ENCODE peak calls at places on chromosomes 12 and 14, in eight cellular contexts. One of them, this sample, is unnamed.

GRCh38 chr12:54385251-54385914 is 850 bp upstream of the ZNF385A start:
- DNase-seq in uterus: no peak
- DNase-seq in stomach: no peak
- DNase-seq in Peyer's patch: peak
- DNase-seq in transverse colon: no peak
- DNase-seq in ovary: no peak
- DNase-seq in right lobe of liver: no peak
- DNase-seq in esophagus squamous epithelium: no peak
- DNase-seq in this sample: no peak

GRCh38 chr12:58414398-58414871 is 473.1 kb downstream of the ATP23 start:
- DNase-seq in right lobe of liver: no peak
- DNase-seq in uterus: no peak
- DNase-seq in Peyer's patch: no peak
- DNase-seq in ovary: no peak
- DNase-seq in transverse colon: no peak
- DNase-seq in stomach: no peak
- DNase-seq in esophagus squamous epithelium: no peak
- DNase-seq in this sample: no peak

GRCh38 chr14:30621354-30621953 is 665 bp upstream of the SCFD1 start:
- DNase-seq in esophagus squamous epithelium: peak
- DNase-seq in uterus: no peak
- DNase-seq in transverse colon: peak
- DNase-seq in stomach: no peak
- DNase-seq in ovary: no peak
- DNase-seq in Peyer's patch: no peak
- DNase-seq in right lobe of liver: no peak
- DNase-seq in this sample: no peak

GRCh38 chr14:74524813-74525135 is 31.2 kb downstream of the ISCA2 start:
- DNase-seq in transverse colon: no peak
- DNase-seq in Peyer's patch: no peak
- DNase-seq in right lobe of liver: no peak
- DNase-seq in esophagus squamous epithelium: no peak
- DNase-seq in ovary: no peak
- DNase-seq in stomach: no peak
- DNase-seq in uterus: no peak
- DNase-seq in this sample: no peak

GRCh38 chr12:109744026-109744425 is 30.4 kb downstream of the FAM222A start:
- DNase-seq in esophagus squamous epithelium: no peak
- DNase-seq in ovary: no peak
- DNase-seq in transverse colon: no peak
- DNase-seq in Peyer's patch: no peak
- DNase-seq in uterus: peak
- DNase-seq in right lobe of liver: peak
- DNase-seq in stomach: peak
- DNase-seq in this sample: no peak

GRCh38 chr14:80981156-80981555 is 25.7 kb downstream of the TSHR start:
- DNase-seq in Peyer's patch: no peak
- DNase-seq in right lobe of liver: no peak
- DNase-seq in uterus: no peak
- DNase-seq in stomach: no peak
- DNase-seq in esophagus squamous epithelium: no peak
- DNase-seq in ovary: no peak
- DNase-seq in transverse colon: no peak
- DNase-seq in this sample: no peak

GRCh38 chr12:131042848-131043245 is 89.1 kb downstream of the ADGRD1 start:
- DNase-seq in esophagus squamous epithelium: no peak
- DNase-seq in Peyer's patch: no peak
- DNase-seq in ovary: no peak
- DNase-seq in transverse colon: no peak
- DNase-seq in right lobe of liver: no peak
- DNase-seq in uterus: no peak
- DNase-seq in stomach: no peak
- DNase-seq in this sample: no peak

GRCh38 chr12:1250641-1251040 is 259.6 kb downstream of the ERC1 start:
- DNase-seq in esophagus squamous epithelium: no peak
- DNase-seq in stomach: no peak
- DNase-seq in uterus: no peak
- DNase-seq in transverse colon: no peak
- DNase-seq in Peyer's patch: no peak
- DNase-seq in ovary: no peak
- DNase-seq in right lobe of liver: no peak
- DNase-seq in this sample: no peak

GRCh38 chr12:132492522-132492921 is 2.6 kb downstream of the FBRSL1 start:
- DNase-seq in transverse colon: peak
- DNase-seq in stomach: no peak
- DNase-seq in uterus: no peak
- DNase-seq in Peyer's patch: no peak
- DNase-seq in esophagus squamous epithelium: no peak
- DNase-seq in ovary: no peak
- DNase-seq in right lobe of liver: no peak
- DNase-seq in this sample: no peak

GRCh38 chr14:55867726-55868125 is 250.5 kb upstream of the PELI2 start:
- DNase-seq in uterus: no peak
- DNase-seq in right lobe of liver: no peak
- DNase-seq in ovary: no peak
- DNase-seq in stomach: no peak
- DNase-seq in Peyer's patch: no peak
- DNase-seq in esophagus squamous epithelium: no peak
- DNase-seq in transverse colon: no peak
- DNase-seq in this sample: no peak

GRCh38 chr14:61219673-61220072 is 61.5 kb downstream of the TMEM30B start:
- DNase-seq in uterus: no peak
- DNase-seq in stomach: no peak
- DNase-seq in Peyer's patch: no peak
- DNase-seq in esophagus squamous epithelium: no peak
- DNase-seq in transverse colon: no peak
- DNase-seq in ovary: no peak
- DNase-seq in right lobe of liver: no peak
- DNase-seq in this sample: no peak

GRCh38 chr12:50142993-50143392 is 24.2 kb downstream of the CERS5 start:
- DNase-seq in right lobe of liver: no peak
- DNase-seq in esophagus squamous epithelium: no peak
- DNase-seq in Peyer's patch: no peak
- DNase-seq in uterus: no peak
- DNase-seq in ovary: no peak
- DNase-seq in stomach: no peak
- DNase-seq in transverse colon: no peak
- DNase-seq in this sample: no peak

DNA sequence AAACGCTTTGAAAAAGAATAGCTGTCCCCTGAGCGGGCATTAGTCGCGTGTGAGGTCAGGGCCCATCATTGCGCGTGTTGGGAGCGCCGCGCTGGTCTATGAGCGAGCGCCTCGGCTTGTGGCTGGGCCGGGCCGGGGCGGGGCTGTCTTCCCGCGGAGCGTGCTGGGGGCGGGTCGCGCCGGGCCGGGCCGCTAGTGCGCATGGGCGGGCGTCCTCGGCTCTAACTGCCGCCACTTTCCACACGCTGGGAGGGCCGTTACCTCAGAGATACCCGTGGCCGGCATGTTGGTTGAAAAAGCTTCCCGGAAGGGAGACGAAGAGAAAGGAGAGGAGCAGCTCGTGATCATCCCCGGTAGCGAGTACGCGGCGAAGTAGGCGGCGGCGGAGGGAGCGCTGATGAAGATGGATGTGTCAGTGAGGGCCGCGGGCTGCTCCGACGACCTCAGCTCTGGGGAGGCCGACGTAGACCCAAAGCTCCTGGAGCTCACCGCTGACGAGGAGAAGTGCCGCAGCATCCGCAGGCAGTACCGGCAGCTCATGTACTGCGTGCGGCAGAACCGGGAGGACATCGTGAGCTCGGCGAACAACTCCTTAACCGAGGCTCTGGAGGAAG is at the start of gene EID3:
- DNase-seq in transverse colon: peak
- DNase-seq in Peyer's patch: peak
- DNase-seq in right lobe of liver: peak
- DNase-seq in uterus: peak
- DNase-seq in stomach: peak
- DNase-seq in esophagus squamous epithelium: peak
- DNase-seq in ovary: peak
- DNase-seq in this sample: peak
- TF ChIP-seq POLR2A in transverse colon: peak
- TF ChIP-seq POLR2A in Peyer's patch: peak
- TF ChIP-seq POLR2A in right lobe of liver: peak
- TF ChIP-seq POLR2A in uterus: peak
- TF ChIP-seq POLR2A in stomach: no peak
- TF ChIP-seq POLR2A in esophagus squamous epithelium: peak
- TF ChIP-seq POLR2A in ovary: no peak
- TF ChIP-seq POLR2A in this sample: no peak

GRCh38 chr14:21023174-21023573 is 1.7 kb downstream of the NDRG2 start:
- DNase-seq in stomach: no peak
- DNase-seq in transverse colon: no peak
- DNase-seq in right lobe of liver: peak
- DNase-seq in uterus: no peak
- DNase-seq in ovary: no peak
- DNase-seq in Peyer's patch: no peak
- DNase-seq in esophagus squamous epithelium: no peak
- DNase-seq in this sample: no peak
- H3K4me3 ChIP-seq in stomach: peak
- H3K4me3 ChIP-seq in transverse colon: no peak
- H3K4me3 ChIP-seq in right lobe of liver: peak
- H3K4me3 ChIP-seq in uterus: peak
- H3K4me3 ChIP-seq in ovary: peak
- H3K4me3 ChIP-seq in Peyer's patch: no peak
- H3K4me3 ChIP-seq in esophagus squamous epithelium: peak
- H3K4me3 ChIP-seq in this sample: peak

GRCh38 chr12:26156201-26156871 is 31.5 kb upstream of the BHLHE41 start:
- DNase-seq in ovary: no peak
- DNase-seq in esophagus squamous epithelium: no peak
- DNase-seq in right lobe of liver: no peak
- DNase-seq in Peyer's patch: peak
- DNase-seq in transverse colon: peak
- DNase-seq in stomach: no peak
- DNase-seq in uterus: no peak
- DNase-seq in this sample: no peak
- TF ChIP-seq POLR2A in ovary: no peak
- TF ChIP-seq POLR2A in esophagus squamous epithelium: no peak
- TF ChIP-seq POLR2A in right lobe of liver: no peak
- TF ChIP-seq POLR2A in Peyer's patch: no peak
- TF ChIP-seq POLR2A in transverse colon: no peak
- TF ChIP-seq POLR2A in stomach: no peak
- TF ChIP-seq POLR2A in uterus: no peak
- TF ChIP-seq POLR2A in this sample: no peak

GRCh38 chr14:99272669-99273024 is 650 bp upstream of the BCL11B start:
- DNase-seq in stomach: no peak
- DNase-seq in esophagus squamous epithelium: no peak
- DNase-seq in right lobe of liver: no peak
- DNase-seq in ovary: no peak
- DNase-seq in uterus: no peak
- DNase-seq in Peyer's patch: no peak
- DNase-seq in transverse colon: no peak
- DNase-seq in this sample: no peak
- H3K4me3 ChIP-seq in stomach: peak
- H3K4me3 ChIP-seq in esophagus squamous epithelium: peak
- H3K4me3 ChIP-seq in right lobe of liver: peak
- H3K4me3 ChIP-seq in ovary: no peak
- H3K4me3 ChIP-seq in uterus: no peak
- H3K4me3 ChIP-seq in Peyer's patch: peak
- H3K4me3 ChIP-seq in transverse colon: no peak
- H3K4me3 ChIP-seq in this sample: peak

GRCh38 chr14:68774771-68775613 is 17.9 kb downstream of the ZFP36L1 start:
- DNase-seq in uterus: peak
- DNase-seq in ovary: no peak
- DNase-seq in right lobe of liver: peak
- DNase-seq in stomach: peak
- DNase-seq in esophagus squamous epithelium: no peak
- DNase-seq in transverse colon: no peak
- DNase-seq in Peyer's patch: no peak
- DNase-seq in this sample: no peak

GRCh38 chr14:68779761-68780323 is 13.0 kb downstream of the ZFP36L1 start:
- DNase-seq in transverse colon: peak
- DNase-seq in ovary: peak
- DNase-seq in right lobe of liver: peak
- DNase-seq in esophagus squamous epithelium: no peak
- DNase-seq in stomach: peak
- DNase-seq in uterus: peak
- DNase-seq in Peyer's patch: no peak
- DNase-seq in this sample: no peak

GRCh38 chr14:68780358-68781160 is 12.3 kb downstream of the ZFP36L1 start:
- DNase-seq in esophagus squamous epithelium: no peak
- DNase-seq in transverse colon: peak
- DNase-seq in right lobe of liver: peak
- DNase-seq in uterus: peak
- DNase-seq in stomach: peak
- DNase-seq in ovary: peak
- DNase-seq in Peyer's patch: no peak
- DNase-seq in this sample: no peak

GRCh38 chr14:68775614-68776126 is 17.2 kb downstream of the ZFP36L1 start:
- DNase-seq in ovary: no peak
- DNase-seq in right lobe of liver: peak
- DNase-seq in stomach: peak
- DNase-seq in Peyer's patch: no peak
- DNase-seq in uterus: peak
- DNase-seq in transverse colon: no peak
- DNase-seq in esophagus squamous epithelium: no peak
- DNase-seq in this sample: no peak

GRCh38 chr14:68777644-68778043 is 15.2 kb downstream of the ZFP36L1 start:
- DNase-seq in Peyer's patch: peak
- DNase-seq in ovary: no peak
- DNase-seq in esophagus squamous epithelium: no peak
- DNase-seq in transverse colon: no peak
- DNase-seq in stomach: peak
- DNase-seq in uterus: peak
- DNase-seq in right lobe of liver: no peak
- DNase-seq in this sample: no peak
- TF ChIP-seq POLR2A in Peyer's patch: no peak
- TF ChIP-seq POLR2A in ovary: no peak
- TF ChIP-seq POLR2A in esophagus squamous epithelium: no peak
- TF ChIP-seq POLR2A in transverse colon: no peak
- TF ChIP-seq POLR2A in stomach: no peak
- TF ChIP-seq POLR2A in uterus: no peak
- TF ChIP-seq POLR2A in right lobe of liver: no peak
- TF ChIP-seq POLR2A in this sample: no peak